ENCODE peak calls at places on chromosomes 4 and X, in seven cellular contexts. One of them, this sample, is unnamed.

GRCh38 chrX:84219551-84219950 is 31.6 kb upstream of the RPS6KA6 start:
- DNase-seq in colonic mucosa: no peak
- DNase-seq in AG10803: no peak
- DNase-seq in HL-60: no peak
- DNase-seq in lower leg skin: no peak
- DNase-seq in endothelial cell of umbilical vein: no peak
- DNase-seq in fibroblast of villous mesenchyme: no peak
- DNase-seq in this sample: no peak

GRCh38 chr4:143241892-143242291 is 57.2 kb downstream of the USP38 start:
- DNase-seq in AG10803: no peak
- DNase-seq in lower leg skin: no peak
- DNase-seq in endothelial cell of umbilical vein: no peak
- DNase-seq in colonic mucosa: no peak
- DNase-seq in fibroblast of villous mesenchyme: peak; percentile 28
- DNase-seq in HL-60: no peak
- DNase-seq in this sample: no peak

GRCh38 chr4:112862318-112862674 is 187.2 kb upstream of the ANK2 start:
- DNase-seq in lower leg skin: no peak
- DNase-seq in AG10803: no peak
- DNase-seq in HL-60: no peak
- DNase-seq in endothelial cell of umbilical vein: no peak
- DNase-seq in fibroblast of villous mesenchyme: no peak
- DNase-seq in colonic mucosa: no peak
- DNase-seq in this sample: no peak

GRCh38 chr4:41512139-41512538 is 25.8 kb upstream of the LIMCH1 start:
- DNase-seq in lower leg skin: no peak
- DNase-seq in AG10803: no peak
- DNase-seq in HL-60: no peak
- DNase-seq in endothelial cell of umbilical vein: no peak
- DNase-seq in colonic mucosa: no peak
- DNase-seq in fibroblast of villous mesenchyme: no peak
- DNase-seq in this sample: no peak

GRCh38 chrX:124223524-124223923 is 108.9 kb upstream of the TEX13D start:
- DNase-seq in lower leg skin: no peak
- DNase-seq in HL-60: no peak
- DNase-seq in fibroblast of villous mesenchyme: no peak
- DNase-seq in colonic mucosa: no peak
- DNase-seq in AG10803: no peak
- DNase-seq in endothelial cell of umbilical vein: no peak
- DNase-seq in this sample: no peak

GRCh38 chrX:55767100-55767499 is 49.6 kb downstream of the RRAGB start:
- DNase-seq in colonic mucosa: no peak
- DNase-seq in fibroblast of villous mesenchyme: peak; percentile 5
- DNase-seq in endothelial cell of umbilical vein: no peak
- DNase-seq in HL-60: no peak
- DNase-seq in lower leg skin: no peak
- DNase-seq in AG10803: peak; percentile 16
- DNase-seq in this sample: no peak

GRCh38 chrX:9355739-9356138 is 109.1 kb upstream of the TBL1X start:
- DNase-seq in AG10803: no peak
- DNase-seq in fibroblast of villous mesenchyme: no peak
- DNase-seq in lower leg skin: no peak
- DNase-seq in HL-60: no peak
- DNase-seq in colonic mucosa: no peak
- DNase-seq in endothelial cell of umbilical vein: no peak
- DNase-seq in this sample: no peak

GRCh38 chr4:121072080-121072835 is at the start of gene NDNF:
- DNase-seq in endothelial cell of umbilical vein: peak; percentile 12
- DNase-seq in AG10803: peak; percentile 54
- DNase-seq in fibroblast of villous mesenchyme: peak; percentile 20
- DNase-seq in lower leg skin: no peak
- DNase-seq in HL-60: peak; percentile 43
- DNase-seq in colonic mucosa: peak; percentile 85
- DNase-seq in this sample: no peak

GRCh38 chr4:109005523-109005922 is 242.7 kb upstream of the ETNPPL start:
- DNase-seq in HL-60: no peak
- DNase-seq in lower leg skin: no peak
- DNase-seq in fibroblast of villous mesenchyme: peak; percentile 52
- DNase-seq in AG10803: peak; percentile 27
- DNase-seq in colonic mucosa: no peak
- DNase-seq in endothelial cell of umbilical vein: no peak
- DNase-seq in this sample: no peak

GRCh38 chr4:70300215-70300614 is 34.6 kb upstream of the CABS1 start:
- DNase-seq in AG10803: no peak
- DNase-seq in HL-60: no peak
- DNase-seq in lower leg skin: no peak
- DNase-seq in endothelial cell of umbilical vein: no peak
- DNase-seq in colonic mucosa: no peak
- DNase-seq in fibroblast of villous mesenchyme: no peak
- DNase-seq in this sample: no peak

GRCh38 chr4:70299643-70300042 is 35.1 kb upstream of the CABS1 start:
- DNase-seq in colonic mucosa: no peak
- DNase-seq in fibroblast of villous mesenchyme: no peak
- DNase-seq in AG10803: no peak
- DNase-seq in HL-60: no peak
- DNase-seq in endothelial cell of umbilical vein: no peak
- DNase-seq in lower leg skin: no peak
- DNase-seq in this sample: no peak

DNA sequence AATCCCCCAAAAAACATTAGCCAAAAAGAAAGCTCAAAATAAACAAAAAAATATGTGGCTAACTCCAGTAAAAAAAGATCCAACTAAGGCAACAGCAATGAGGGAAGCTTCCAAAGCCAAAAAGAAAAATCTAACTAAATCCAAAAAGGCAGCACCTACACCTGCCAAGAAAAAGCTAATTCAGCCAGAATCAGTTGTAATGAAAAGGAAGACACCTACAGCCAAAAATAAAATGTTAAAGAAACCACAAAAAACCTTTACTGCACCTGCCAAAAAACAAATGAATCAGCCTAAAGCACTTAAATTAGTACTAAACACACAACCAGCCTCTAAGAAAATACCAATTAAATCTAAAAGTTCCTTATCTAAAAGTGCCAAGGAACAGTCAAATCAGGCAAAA is 37.2 kb upstream of the CABS1 start:
- DNase-seq in colonic mucosa: no peak
- DNase-seq in endothelial cell of umbilical vein: no peak
- DNase-seq in HL-60: no peak
- DNase-seq in AG10803: no peak
- DNase-seq in fibroblast of villous mesenchyme: no peak
- DNase-seq in lower leg skin: no peak
- DNase-seq in this sample: no peak
- H3K4me3 ChIP-seq in colonic mucosa: no peak overlapping the region
- H3K4me3 ChIP-seq in endothelial cell of umbilical vein: no peak overlapping the region
- H3K4me3 ChIP-seq in HL-60: no peak overlapping the region
- H3K4me3 ChIP-seq in AG10803: no peak overlapping the region
- H3K4me3 ChIP-seq in fibroblast of villous mesenchyme: no peak overlapping the region
- H3K4me3 ChIP-seq in lower leg skin: no peak overlapping the region
- H3K4me3 ChIP-seq in this sample: no peak overlapping the region

GRCh38 chr4:5711479-5712184 is 631 bp downstream of the EVC start:
- DNase-seq in endothelial cell of umbilical vein: peak; percentile 43
- DNase-seq in colonic mucosa: no peak
- DNase-seq in fibroblast of villous mesenchyme: peak; percentile 56
- DNase-seq in lower leg skin: no peak
- DNase-seq in AG10803: peak; percentile 61
- DNase-seq in HL-60: no peak
- DNase-seq in this sample: no peak
- TF ChIP-seq CTCF in endothelial cell of umbilical vein: no peak
- TF ChIP-seq CTCF in colonic mucosa: no peak
- TF ChIP-seq CTCF in fibroblast of villous mesenchyme: no peak
- TF ChIP-seq CTCF in lower leg skin: no peak
- TF ChIP-seq CTCF in AG10803: no peak
- TF ChIP-seq CTCF in HL-60: no peak
- TF ChIP-seq CTCF in this sample: no peak

GRCh38 chrX:15607067-15607466 is 6.3 kb upstream of the ACE2 start:
- DNase-seq in fibroblast of villous mesenchyme: no peak
- DNase-seq in AG10803: no peak
- DNase-seq in HL-60: no peak
- DNase-seq in endothelial cell of umbilical vein: no peak
- DNase-seq in colonic mucosa: no peak
- DNase-seq in lower leg skin: no peak
- DNase-seq in this sample: no peak
- H3K4me3 ChIP-seq in fibroblast of villous mesenchyme: no peak overlapping the region
- H3K4me3 ChIP-seq in AG10803: no peak overlapping the region
- H3K4me3 ChIP-seq in HL-60: no peak overlapping the region
- H3K4me3 ChIP-seq in endothelial cell of umbilical vein: no peak overlapping the region
- H3K4me3 ChIP-seq in colonic mucosa: no peak overlapping the region
- H3K4me3 ChIP-seq in lower leg skin: no peak overlapping the region
- H3K4me3 ChIP-seq in this sample: no peak overlapping the region

GRCh38 chr4:123564758-123565346 is 168.3 kb downstream of the SPRY1 start:
- DNase-seq in HL-60: peak; percentile 33
- DNase-seq in lower leg skin: no peak
- DNase-seq in AG10803: peak; percentile 69
- DNase-seq in endothelial cell of umbilical vein: peak; percentile 74
- DNase-seq in colonic mucosa: peak; percentile 80
- DNase-seq in fibroblast of villous mesenchyme: peak; percentile 80
- DNase-seq in this sample: no peak

GRCh38 chr4:123568936-123569335 is 172.3 kb downstream of the SPRY1 start:
- DNase-seq in endothelial cell of umbilical vein: peak; percentile 50
- DNase-seq in AG10803: no peak
- DNase-seq in HL-60: no peak
- DNase-seq in fibroblast of villous mesenchyme: peak; percentile 64
- DNase-seq in lower leg skin: no peak
- DNase-seq in colonic mucosa: no peak
- DNase-seq in this sample: no peak

GRCh38 chr4:123573866-123574508 is 177.4 kb downstream of the SPRY1 start:
- DNase-seq in endothelial cell of umbilical vein: no peak
- DNase-seq in colonic mucosa: no peak
- DNase-seq in fibroblast of villous mesenchyme: no peak
- DNase-seq in HL-60: no peak
- DNase-seq in lower leg skin: no peak
- DNase-seq in AG10803: no peak
- DNase-seq in this sample: no peak

GRCh38 chr4:123569541-123569940 is 172.9 kb downstream of the SPRY1 start:
- DNase-seq in AG10803: no peak
- DNase-seq in colonic mucosa: no peak
- DNase-seq in endothelial cell of umbilical vein: no peak
- DNase-seq in fibroblast of villous mesenchyme: no peak
- DNase-seq in lower leg skin: no peak
- DNase-seq in HL-60: no peak
- DNase-seq in this sample: no peak
- TF ChIP-seq CTCF in AG10803: no peak
- TF ChIP-seq CTCF in colonic mucosa: no peak
- TF ChIP-seq CTCF in endothelial cell of umbilical vein: no peak
- TF ChIP-seq CTCF in fibroblast of villous mesenchyme: no peak
- TF ChIP-seq CTCF in lower leg skin: no peak
- TF ChIP-seq CTCF in HL-60: no peak
- TF ChIP-seq CTCF in this sample: no peak

DNA sequence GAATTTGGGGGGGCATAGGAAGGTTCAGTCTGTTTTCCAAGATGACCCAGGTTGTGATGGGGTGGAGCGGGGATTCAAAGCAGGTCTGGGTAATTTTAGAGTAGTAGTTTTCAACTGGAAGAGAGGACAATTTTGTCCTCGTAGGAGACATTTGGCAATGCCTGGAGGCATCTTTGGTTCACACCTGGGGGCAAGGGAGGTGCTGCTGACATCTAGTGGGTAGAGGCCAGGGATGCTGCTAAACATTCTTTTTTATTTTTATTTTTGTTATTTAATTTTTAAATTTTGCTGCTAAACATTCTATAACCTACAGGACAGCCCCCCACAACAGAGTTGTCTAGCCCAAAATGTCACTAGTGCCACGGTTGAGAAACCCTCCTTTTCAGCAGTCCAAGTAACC is 1.9 kb downstream of the RAB9A start:
- DNase-seq in fibroblast of villous mesenchyme: no peak
- DNase-seq in HL-60: no peak
- DNase-seq in AG10803: no peak
- DNase-seq in lower leg skin: no peak
- DNase-seq in endothelial cell of umbilical vein: no peak
- DNase-seq in colonic mucosa: no peak
- DNase-seq in this sample: no peak
- H3K4me3 ChIP-seq in fibroblast of villous mesenchyme: peak overlapping the region; percentile 86
- H3K4me3 ChIP-seq in HL-60: peak overlapping the region; percentile 65
- H3K4me3 ChIP-seq in AG10803: peak overlapping the region; percentile 79
- H3K4me3 ChIP-seq in lower leg skin: no peak overlapping the region
- H3K4me3 ChIP-seq in endothelial cell of umbilical vein: no peak overlapping the region
- H3K4me3 ChIP-seq in colonic mucosa: peak overlapping the region; percentile 58
- H3K4me3 ChIP-seq in this sample: peak overlapping the region; percentile 72

GRCh38 chrX:65596270-65596669 is 61.7 kb upstream of the LAS1L start:
- DNase-seq in fibroblast of villous mesenchyme: peak; percentile 60
- DNase-seq in HL-60: no peak
- DNase-seq in lower leg skin: no peak
- DNase-seq in colonic mucosa: no peak
- DNase-seq in AG10803: peak; percentile 64
- DNase-seq in endothelial cell of umbilical vein: peak; percentile 54
- DNase-seq in this sample: no peak
- TF ChIP-seq CTCF in fibroblast of villous mesenchyme: no peak
- TF ChIP-seq CTCF in HL-60: no peak
- TF ChIP-seq CTCF in lower leg skin: no peak
- TF ChIP-seq CTCF in colonic mucosa: no peak
- TF ChIP-seq CTCF in AG10803: no peak
- TF ChIP-seq CTCF in endothelial cell of umbilical vein: no peak
- TF ChIP-seq CTCF in this sample: no peak

GRCh38 chrX:65673857-65674350 is 6.5 kb downstream of the MSN start:
- DNase-seq in fibroblast of villous mesenchyme: peak; percentile 33
- DNase-seq in endothelial cell of umbilical vein: no peak
- DNase-seq in HL-60: no peak
- DNase-seq in AG10803: peak; percentile 45
- DNase-seq in lower leg skin: no peak
- DNase-seq in colonic mucosa: no peak
- DNase-seq in this sample: no peak
- H3K4me3 ChIP-seq in fibroblast of villous mesenchyme: no peak overlapping the region
- H3K4me3 ChIP-seq in endothelial cell of umbilical vein: no peak overlapping the region
- H3K4me3 ChIP-seq in HL-60: peak overlapping the region; percentile 13
- H3K4me3 ChIP-seq in AG10803: no peak overlapping the region
- H3K4me3 ChIP-seq in lower leg skin: no peak overlapping the region
- H3K4me3 ChIP-seq in colonic mucosa: no peak overlapping the region
- H3K4me3 ChIP-seq in this sample: no peak overlapping the region

GRCh38 chrX:119145241-119145653 is 17.6 kb upstream of the KIAA1210 start:
- DNase-seq in endothelial cell of umbilical vein: no peak
- DNase-seq in lower leg skin: no peak
- DNase-seq in fibroblast of villous mesenchyme: peak; percentile 11
- DNase-seq in colonic mucosa: peak; percentile 24
- DNase-seq in HL-60: no peak
- DNase-seq in AG10803: peak; percentile 19
- DNase-seq in this sample: no peak
- TF ChIP-seq CTCF in endothelial cell of umbilical vein: peak; percentile 16
- TF ChIP-seq CTCF in lower leg skin: no peak
- TF ChIP-seq CTCF in fibroblast of villous mesenchyme: peak; percentile 49
- TF ChIP-seq CTCF in colonic mucosa: no peak
- TF ChIP-seq CTCF in HL-60: no peak
- TF ChIP-seq CTCF in AG10803: peak; percentile 69
- TF ChIP-seq CTCF in this sample: peak; percentile 37

GRCh38 chrX:137575596-137576255 is 9.8 kb downstream of the ZIC3 start:
- DNase-seq in colonic mucosa: no peak
- DNase-seq in lower leg skin: no peak
- DNase-seq in AG10803: no peak
- DNase-seq in endothelial cell of umbilical vein: no peak
- DNase-seq in HL-60: no peak
- DNase-seq in fibroblast of villous mesenchyme: no peak
- DNase-seq in this sample: no peak
- H3K4me3 ChIP-seq in colonic mucosa: no peak overlapping the region
- H3K4me3 ChIP-seq in lower leg skin: no peak overlapping the region
- H3K4me3 ChIP-seq in AG10803: no peak overlapping the region
- H3K4me3 ChIP-seq in endothelial cell of umbilical vein: no peak overlapping the region
- H3K4me3 ChIP-seq in HL-60: no peak overlapping the region
- H3K4me3 ChIP-seq in fibroblast of villous mesenchyme: no peak overlapping the region
- H3K4me3 ChIP-seq in this sample: no peak overlapping the region

GRCh38 chr4:26943391-26943790 is 82.8 kb downstream of the STIM2 start:
- DNase-seq in fibroblast of villous mesenchyme: no peak
- DNase-seq in HL-60: no peak
- DNase-seq in lower leg skin: no peak
- DNase-seq in AG10803: no peak
- DNase-seq in endothelial cell of umbilical vein: no peak
- DNase-seq in colonic mucosa: no peak
- DNase-seq in this sample: no peak
- TF ChIP-seq CTCF in fibroblast of villous mesenchyme: no peak
- TF ChIP-seq CTCF in HL-60: no peak
- TF ChIP-seq CTCF in lower leg skin: no peak
- TF ChIP-seq CTCF in AG10803: no peak
- TF ChIP-seq CTCF in endothelial cell of umbilical vein: no peak
- TF ChIP-seq CTCF in colonic mucosa: no peak
- TF ChIP-seq CTCF in this sample: no peak

This sample was measured in AG04449.